ENCODE peak calls at places on chromosomes 3 and 15, in six cellular contexts. One of them, this sample, is unnamed.

GRCh38 chr3:177410734-177411133 is 213.5 kb upstream of the TBL1XR1 start:
- DNase-seq in HepG2: no peak
- DNase-seq in K562: no peak
- DNase-seq in H1: no peak
- DNase-seq in GM12891: no peak
- DNase-seq in GM12878: no peak
- DNase-seq in this sample: no peak

GRCh38 chr3:99012051-99012450 is 110.6 kb upstream of the DCBLD2 start:
- DNase-seq in HepG2: no peak
- DNase-seq in K562: no peak
- DNase-seq in H1: no peak
- DNase-seq in GM12891: peak
- DNase-seq in GM12878: peak
- DNase-seq in this sample: no peak

GRCh38 chr3:12287727-12288465 is 974 bp upstream of the PPARG start:
- DNase-seq in HepG2: no peak
- DNase-seq in K562: no peak
- DNase-seq in H1: no peak
- DNase-seq in GM12891: peak
- DNase-seq in GM12878: no peak
- DNase-seq in this sample: peak

GRCh38 chr3:66115858-66116654 is 77.3 kb upstream of the MAGI1 start:
- DNase-seq in HepG2: peak
- DNase-seq in K562: no peak
- DNase-seq in H1: peak
- DNase-seq in GM12891: no peak
- DNase-seq in GM12878: no peak
- DNase-seq in this sample: no peak

GRCh38 chr3:43949594-43949993 is 258.9 kb downstream of the ABHD5 start:
- DNase-seq in HepG2: no peak
- DNase-seq in K562: no peak
- DNase-seq in H1: no peak
- DNase-seq in GM12891: no peak
- DNase-seq in GM12878: no peak
- DNase-seq in this sample: no peak

GRCh38 chr3:176469694-176470205 is 727.5 kb downstream of the TBL1XR1 start:
- DNase-seq in HepG2: peak
- DNase-seq in K562: no peak
- DNase-seq in H1: no peak
- DNase-seq in GM12891: no peak
- DNase-seq in GM12878: no peak
- DNase-seq in this sample: no peak

GRCh38 chr3:51684971-51685751 is 14.1 kb downstream of the TEX264 start:
- DNase-seq in HepG2: no peak
- DNase-seq in K562: peak
- DNase-seq in H1: no peak
- DNase-seq in GM12891: no peak
- DNase-seq in GM12878: no peak
- DNase-seq in this sample: no peak

GRCh38 chr3:65861718-65862117 is 177.0 kb downstream of the MAGI1 start:
- DNase-seq in HepG2: no peak
- DNase-seq in K562: no peak
- DNase-seq in H1: no peak
- DNase-seq in GM12891: no peak
- DNase-seq in GM12878: no peak
- DNase-seq in this sample: no peak

GRCh38 chr3:114383875-114384557 is 90.2 kb downstream of the TIGIT start:
- DNase-seq in HepG2: peak
- DNase-seq in K562: peak
- DNase-seq in H1: peak
- DNase-seq in GM12891: peak
- DNase-seq in GM12878: peak
- DNase-seq in this sample: peak

GRCh38 chr3:184154909-184155643 is at the start of gene DVL3:
- DNase-seq in HepG2: peak
- DNase-seq in K562: peak
- DNase-seq in H1: no peak
- DNase-seq in GM12891: peak
- DNase-seq in GM12878: no peak
- DNase-seq in this sample: peak
- TF ChIP-seq POLR2A in HepG2: peak
- TF ChIP-seq POLR2A in K562: peak
- TF ChIP-seq POLR2A in H1: peak
- TF ChIP-seq POLR2A in GM12891: no peak
- TF ChIP-seq POLR2A in GM12878: peak
- TF ChIP-seq POLR2A in this sample: no peak

GRCh38 chr15:43514241-43515057 is 3.0 kb upstream of the MAP1A start:
- DNase-seq in HepG2: peak
- DNase-seq in K562: peak
- DNase-seq in H1: no peak
- DNase-seq in GM12891: no peak
- DNase-seq in GM12878: no peak
- DNase-seq in this sample: no peak
- TF ChIP-seq TAF1 in HepG2: no peak
- TF ChIP-seq TAF1 in K562: no peak
- TF ChIP-seq TAF1 in H1: no peak
- TF ChIP-seq TAF1 in GM12891: no peak
- TF ChIP-seq TAF1 in GM12878: no peak
- TF ChIP-seq TAF1 in this sample: no peak

GRCh38 chr15:42863572-42864239 is 56.9 kb downstream of the TTBK2 start:
- DNase-seq in HepG2: no peak
- DNase-seq in K562: no peak
- DNase-seq in H1: no peak
- DNase-seq in GM12891: no peak
- DNase-seq in GM12878: no peak
- DNase-seq in this sample: no peak

GRCh38 chr15:42854576-42854975 is 66.0 kb downstream of the TTBK2 start:
- DNase-seq in HepG2: no peak
- DNase-seq in K562: no peak
- DNase-seq in H1: no peak
- DNase-seq in GM12891: no peak
- DNase-seq in GM12878: no peak
- DNase-seq in this sample: no peak

GRCh38 chr15:42858999-42859789 is 61.4 kb downstream of the TTBK2 start:
- DNase-seq in HepG2: no peak
- DNase-seq in K562: no peak
- DNase-seq in H1: no peak
- DNase-seq in GM12891: no peak
- DNase-seq in GM12878: no peak
- DNase-seq in this sample: no peak

DNA sequence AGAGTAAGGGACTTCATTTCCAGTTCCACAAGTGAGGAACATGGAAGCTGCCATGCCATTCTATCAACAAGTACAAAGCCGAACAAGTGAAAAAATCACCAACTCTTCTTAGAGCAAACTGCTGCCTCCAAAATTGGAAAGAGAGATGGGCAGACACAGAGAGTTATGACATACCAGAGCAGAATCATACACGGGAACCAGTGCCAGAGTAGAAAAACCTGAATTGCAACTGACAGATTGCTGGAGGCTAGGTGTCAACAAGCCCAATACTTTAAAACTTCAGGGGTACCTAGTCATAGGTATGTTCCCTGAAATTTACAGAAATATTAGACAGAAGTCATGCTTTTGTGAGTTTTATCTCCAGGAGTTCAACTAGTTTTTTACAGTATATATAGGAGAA is 62.0 kb downstream of the TTBK2 start:
- DNase-seq in HepG2: no peak
- DNase-seq in K562: no peak
- DNase-seq in H1: no peak
- DNase-seq in GM12891: no peak
- DNase-seq in GM12878: no peak
- DNase-seq in this sample: no peak
- TF ChIP-seq POLR2AphosphoS5 in HepG2: no peak
- TF ChIP-seq POLR2AphosphoS5 in K562: no peak
- TF ChIP-seq POLR2AphosphoS5 in H1: no peak
- TF ChIP-seq POLR2AphosphoS5 in GM12891: no peak
- TF ChIP-seq POLR2AphosphoS5 in GM12878: no peak
- TF ChIP-seq POLR2AphosphoS5 in this sample: no peak

DNA sequence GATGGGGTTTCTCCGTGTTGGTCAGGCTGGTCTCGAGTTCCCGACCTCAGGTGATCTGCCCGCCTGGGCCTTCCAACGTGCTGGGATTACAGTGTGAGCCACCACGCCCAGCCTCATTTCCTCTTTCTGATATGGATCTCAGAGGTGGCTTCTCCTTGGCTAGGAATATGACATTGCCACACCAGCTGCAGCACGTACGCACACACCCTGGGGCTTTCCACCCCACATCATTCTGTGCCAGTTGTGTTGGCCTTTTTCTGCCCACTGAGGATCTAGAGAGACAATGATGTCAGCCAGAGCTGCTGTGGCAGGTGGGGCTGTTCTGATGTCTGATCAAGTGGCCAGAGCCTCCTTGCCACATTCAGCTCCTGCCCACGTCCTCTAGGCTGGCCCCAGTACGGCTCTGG is 29.0 kb downstream of the TMEM45A start:
- DNase-seq in HepG2: no peak
- DNase-seq in K562: no peak
- DNase-seq in H1: no peak
- DNase-seq in GM12891: no peak
- DNase-seq in GM12878: peak
- DNase-seq in this sample: no peak
- TF ChIP-seq POLR2A in HepG2: no peak
- TF ChIP-seq POLR2A in K562: no peak
- TF ChIP-seq POLR2A in H1: no peak
- TF ChIP-seq POLR2A in GM12891: no peak
- TF ChIP-seq POLR2A in GM12878: no peak
- TF ChIP-seq POLR2A in this sample: no peak

GRCh38 chr3:87436781-87437543 is 160.6 kb upstream of the POU1F1 start:
- DNase-seq in HepG2: no peak
- DNase-seq in K562: no peak
- DNase-seq in H1: no peak
- DNase-seq in GM12891: no peak
- DNase-seq in GM12878: no peak
- DNase-seq in this sample: no peak

GRCh38 chr3:87442460-87442859 is 166.1 kb upstream of the POU1F1 start:
- DNase-seq in HepG2: no peak
- DNase-seq in K562: no peak
- DNase-seq in H1: no peak
- DNase-seq in GM12891: no peak
- DNase-seq in GM12878: no peak
- DNase-seq in this sample: no peak

GRCh38 chr3:87435926-87436630 is 159.7 kb upstream of the POU1F1 start:
- DNase-seq in HepG2: no peak
- DNase-seq in K562: no peak
- DNase-seq in H1: no peak
- DNase-seq in GM12891: no peak
- DNase-seq in GM12878: no peak
- DNase-seq in this sample: no peak

GRCh38 chr3:87437765-87438164 is 161.4 kb upstream of the POU1F1 start:
- DNase-seq in HepG2: no peak
- DNase-seq in K562: no peak
- DNase-seq in H1: no peak
- DNase-seq in GM12891: no peak
- DNase-seq in GM12878: no peak
- DNase-seq in this sample: no peak
- TF ChIP-seq TAF1 in HepG2: no peak
- TF ChIP-seq TAF1 in K562: no peak
- TF ChIP-seq TAF1 in H1: no peak
- TF ChIP-seq TAF1 in GM12891: no peak
- TF ChIP-seq TAF1 in GM12878: no peak
- TF ChIP-seq TAF1 in this sample: no peak

GRCh38 chr3:23991236-23992050 is 46.4 kb downstream of the NR1D2 start:
- DNase-seq in HepG2: no peak
- DNase-seq in K562: no peak
- DNase-seq in H1: no peak
- DNase-seq in GM12891: no peak
- DNase-seq in GM12878: no peak
- DNase-seq in this sample: no peak
- TF ChIP-seq POLR2AphosphoS5 in HepG2: no peak
- TF ChIP-seq POLR2AphosphoS5 in K562: no peak
- TF ChIP-seq POLR2AphosphoS5 in H1: no peak
- TF ChIP-seq POLR2AphosphoS5 in GM12891: no peak
- TF ChIP-seq POLR2AphosphoS5 in GM12878: no peak
- TF ChIP-seq POLR2AphosphoS5 in this sample: no peak

GRCh38 chr3:187215460-187215859 is 18.2 kb downstream of the RTP1 start:
- DNase-seq in HepG2: no peak
- DNase-seq in K562: no peak
- DNase-seq in H1: no peak
- DNase-seq in GM12891: no peak
- DNase-seq in GM12878: no peak
- DNase-seq in this sample: no peak
- TF ChIP-seq POLR2A in HepG2: no peak
- TF ChIP-seq POLR2A in K562: no peak
- TF ChIP-seq POLR2A in H1: no peak
- TF ChIP-seq POLR2A in GM12891: no peak
- TF ChIP-seq POLR2A in GM12878: no peak
- TF ChIP-seq POLR2A in this sample: no peak

DNA sequence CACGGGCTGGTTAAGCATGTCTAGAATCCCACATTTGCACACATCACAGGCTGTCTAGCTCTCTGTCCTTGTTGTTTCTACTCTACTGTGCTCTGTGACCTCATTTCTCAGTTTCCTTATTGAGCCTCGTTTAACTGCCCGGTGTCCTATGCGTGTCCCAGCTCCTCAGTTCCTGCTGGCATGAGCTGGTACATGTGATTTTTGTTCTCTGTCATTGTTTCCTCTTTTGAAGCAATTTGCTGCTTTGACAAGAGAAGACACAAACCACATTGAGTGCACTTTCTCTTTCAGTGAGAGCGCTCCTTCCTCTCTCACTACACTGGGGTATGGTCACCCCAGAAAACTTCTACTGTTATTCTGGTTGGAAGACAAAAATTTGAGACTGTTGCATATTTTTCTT is 563.5 kb downstream of the PDCD6IP start:
- DNase-seq in HepG2: no peak
- DNase-seq in K562: no peak
- DNase-seq in H1: no peak
- DNase-seq in GM12891: peak
- DNase-seq in GM12878: peak
- DNase-seq in this sample: peak
- TF ChIP-seq TAF1 in HepG2: no peak
- TF ChIP-seq TAF1 in K562: no peak
- TF ChIP-seq TAF1 in H1: no peak
- TF ChIP-seq TAF1 in GM12891: no peak
- TF ChIP-seq TAF1 in GM12878: no peak
- TF ChIP-seq TAF1 in this sample: no peak